ENCODE peak calls at places on chromosomes 16 and 17, in nine cellular contexts. U is A549; O is right atrium auricular region; Q is CD8-positive, alpha-beta T cell; G is neuronal stem cell; S is RWPE1; F is uterus; X is Panc1; W is caudate nucleus. V is an unnamed sample.

GRCh38 chr17:39231587-39232551 is 6.1 kb upstream of the STAC2 start:
- DNase-seq in U (peak), O (no peak), Q (peak), G (no peak), S (no peak), F (peak), X (no peak), W (peak), V (no peak)

GRCh38 chr17:48617515-48618365 is 2.6 kb upstream of the HOXB8 start:
- DNase-seq in U (no peak), O (no peak), Q (no peak), G (no peak), S (no peak), F (no peak), X (no peak), W (no peak), V (no peak)

GRCh38 chr16:4780235-4780634 is 7.9 kb downstream of the SEPTIN12 start:
- DNase-seq in U (peak), O (no peak), Q (no peak), G (no peak), S (peak), F (no peak), X (no peak), W (no peak), V (no peak)

GRCh38 chr16:85755929-85756768 is 5.3 kb upstream of the C16orf74 start:
- DNase-seq in U (no peak), O (no peak), Q (no peak), G (no peak), S (no peak), F (no peak), X (no peak), W (no peak), V (no peak)

GRCh38 chr17:2911035-2911754 is 115.0 kb downstream of the RAP1GAP2 start:
- DNase-seq in U (no peak), O (no peak), Q (no peak), G (no peak), S (no peak), F (no peak), X (no peak), W (no peak), V (no peak)

GRCh38 chr16:11138026-11138768 is 117.8 kb downstream of the SOCS1 start:
- DNase-seq in U (no peak), O (no peak), Q (no peak), G (no peak), S (peak), F (no peak), X (no peak), W (no peak), V (no peak)

GRCh38 chr17:41666336-41666680 is 22.4 kb upstream of the EIF1 start:
- DNase-seq in U (peak), O (no peak), Q (peak), G (peak), S (no peak), F (no peak), X (no peak), W (no peak), V (no peak)

GRCh38 chr17:81239714-81240555 is 817 bp downstream of the NDUFAF8 start:
- DNase-seq in U (peak), O (no peak), Q (peak), G (no peak), S (no peak), F (no peak), X (no peak), W (no peak), V (peak)

GRCh38 chr17:21239680-21240374 is 13.4 kb downstream of the NATD1 start:
- DNase-seq in U (peak), O (no peak), Q (no peak), G (no peak), S (peak), F (no peak), X (no peak), W (no peak), V (no peak)

GRCh38 chr17:2239882-2240430 is 63.6 kb downstream of the SMG6 start:
- DNase-seq in U (peak), O (peak), Q (peak), G (no peak), S (peak), F (peak), X (peak), W (no peak), V (peak)

GRCh38 chr16:46961373-46962353 is 11.8 kb downstream of the DNAJA2 start:
- DNase-seq in U (no peak), O (no peak), Q (peak), G (no peak), S (no peak), F (no peak), X (no peak), W (no peak), V (no peak)

GRCh38 chr17:33809748-33810147 is 445.3 kb upstream of the CCL2 start:
- DNase-seq in U (no peak), O (no peak), Q (no peak), G (no peak), S (no peak), F (no peak), X (no peak), W (no peak), V (no peak)

GRCh38 chr17:64281962-64282752 is 19.1 kb upstream of the TEX2 start:
- DNase-seq in U (peak), O (no peak), Q (peak), G (peak), S (peak), F (peak), X (no peak), W (no peak), V (peak)

GRCh38 chr16:2874584-2875362 is 8.2 kb upstream of the FLYWCH2 start:
- DNase-seq in U (peak), O (peak), Q (peak), G (peak), S (peak), F (peak), X (no peak), W (peak), V (no peak)

GRCh38 chr17:72416054-72416691 is 295.4 kb downstream of the SOX9 start:
- DNase-seq in U (no peak), O (no peak), Q (no peak), G (no peak), S (peak), F (no peak), X (no peak), W (no peak), V (peak)

GRCh38 chr16:56986361-56986760 is 3.0 kb upstream of the NLRC5 start:
- DNase-seq in U (no peak), O (no peak), Q (no peak), G (no peak), S (no peak), F (no peak), X (no peak), W (no peak), V (no peak)

GRCh38 chr17:14307560-14308024 is 6.7 kb downstream of the HS3ST3B1 start:
- DNase-seq in U (no peak), O (no peak), Q (no peak), G (no peak), S (peak), F (no peak), X (no peak), W (no peak), V (no peak)

GRCh38 chr17:72422505-72423285 is 301.9 kb downstream of the SOX9 start:
- DNase-seq in U (peak), O (peak), Q (no peak), G (no peak), S (peak), F (no peak), X (no peak), W (no peak), V (no peak)

GRCh38 chr16:27495191-27495590 is 54.5 kb downstream of the GTF3C1 start:
- DNase-seq in U (no peak), O (no peak), Q (no peak), G (no peak), S (no peak), F (peak), X (no peak), W (no peak), V (no peak)

GRCh38 chr17:59510611-59511010 is 54.8 kb upstream of the DHX40 start:
- DNase-seq in U (no peak), O (no peak), Q (no peak), G (no peak), S (no peak), F (no peak), X (no peak), W (no peak), V (no peak)

GRCh38 chr16:50227665-50228064 is 38.7 kb upstream of the ADCY7 start:
- DNase-seq in U (no peak), O (no peak), Q (no peak), G (no peak), S (no peak), F (no peak), X (no peak), W (no peak), V (no peak)

GRCh38 chr17:48909796-48910195 is 1.6 kb downstream of the UBE2Z start:
- DNase-seq in U (no peak), O (no peak), Q (no peak), G (no peak), S (no peak), F (no peak), X (no peak), W (no peak), V (no peak)

GRCh38 chr17:81379523-81379942 is 15.7 kb upstream of the BAHCC1 start:
- DNase-seq in U (no peak), O (no peak), Q (no peak), G (no peak), S (no peak), F (no peak), X (no peak), W (no peak), V (no peak)

GRCh38 chr17:69802045-69802740 is 272.8 kb upstream of the KCNJ16 start:
- DNase-seq in U (peak), O (no peak), Q (no peak), G (no peak), S (no peak), F (no peak), X (no peak), W (no peak), V (no peak)

GRCh38 chr16:68800257-68800875 is 43.0 kb upstream of the TANGO6 start:
- DNase-seq in U (peak), O (no peak), Q (no peak), G (peak), S (peak), F (peak), X (peak), W (peak), V (no peak)

GRCh38 chr16:17676171-17676570 is 205.4 kb upstream of the XYLT1 start:
- DNase-seq in U (no peak), O (no peak), Q (no peak), G (no peak), S (no peak), F (no peak), X (no peak), W (no peak), V (no peak)

GRCh38 chr17:48238933-48239602 is 131.5 kb downstream of the SNX11 start:
- DNase-seq in U (no peak), O (no peak), Q (no peak), G (no peak), S (no peak), F (no peak), X (no peak), W (no peak), V (no peak)

GRCh38 chr17:7745748-7746470 is 28.4 kb downstream of the DNAH2 start:
- DNase-seq in U (peak), O (peak), Q (no peak), G (no peak), S (peak), F (no peak), X (no peak), W (no peak), V (no peak)

GRCh38 chr17:78357687-78358537 is 2.0 kb downstream of the SOCS3 start:
- DNase-seq in U (peak), O (no peak), Q (no peak), G (no peak), S (no peak), F (no peak), X (no peak), W (no peak), V (no peak)

GRCh38 chr17:78357177-78357586 is 2.7 kb downstream of the SOCS3 start:
- DNase-seq in U (peak), O (no peak), Q (peak), G (no peak), S (no peak), F (peak), X (no peak), W (peak), V (no peak)

GRCh38 chr17:78359936-78360370 is at the start of gene SOCS3:
- DNase-seq in U (peak), O (peak), Q (peak), G (peak), S (peak), F (peak), X (no peak), W (peak), V (peak)

GRCh38 chr17:78359216-78359935 is 501 bp downstream of the SOCS3 start:
- DNase-seq in U (peak), O (no peak), Q (no peak), G (no peak), S (no peak), F (no peak), X (no peak), W (no peak), V (no peak)

GRCh38 chr17:78358538-78359215 is 1.2 kb downstream of the SOCS3 start:
- DNase-seq in U (peak), O (no peak), Q (peak), G (no peak), S (no peak), F (no peak), X (no peak), W (no peak), V (no peak)
- H3K27ac ChIP-seq in U (peak), O (peak), Q (peak), G (no peak), S (peak), F (peak), X (peak), W (no peak), V (no peak)

GRCh38 chr17:27559506-27559931 is 71.5 kb upstream of the LGALS9 start:
- DNase-seq in U (no peak), O (peak), Q (no peak), G (no peak), S (no peak), F (peak), X (no peak), W (no peak), V (no peak)
- H3K27ac ChIP-seq in U (peak), O (peak), Q (no peak), G (no peak), S (peak), F (peak), X (no peak), W (peak), V (no peak)

GRCh38 chr16:88306411-88306810 is 76.3 kb upstream of the ZNF469 start:
- DNase-seq in U (no peak), O (no peak), Q (no peak), G (no peak), S (no peak), F (no peak), X (no peak), W (no peak), V (no peak)
- H3K27ac ChIP-seq in U (peak), O (no peak), Q (no peak), G (no peak), S (no peak), F (peak), X (no peak), W (no peak), V (no peak)

DNA sequence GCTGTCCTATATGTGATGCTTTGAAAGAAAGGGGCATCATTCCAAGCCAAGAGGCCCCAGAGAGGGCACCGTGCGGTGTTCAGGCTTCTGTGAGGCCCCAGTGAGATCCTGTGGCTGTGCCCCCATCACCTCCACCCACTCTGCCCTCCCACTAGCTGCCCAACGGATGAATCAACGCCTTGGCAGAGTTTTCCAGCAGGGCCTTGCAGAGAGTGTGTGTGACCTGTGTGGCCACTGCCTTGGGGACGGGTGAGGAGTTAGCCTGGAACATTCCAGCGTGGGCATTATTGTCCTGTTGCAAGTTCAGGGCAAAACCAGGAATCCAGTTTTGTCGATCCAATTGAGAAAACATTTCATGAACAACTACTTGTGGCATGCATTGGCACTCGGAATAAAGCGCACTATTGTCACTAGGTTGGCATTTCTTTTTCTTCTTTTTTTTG is 53.7 kb downstream of the SF3B3 start:
- DNase-seq in U (no peak), O (no peak), Q (no peak), G (no peak), S (peak), F (no peak), X (no peak), W (no peak), V (no peak)
- H3K27ac ChIP-seq in U (no peak), O (no peak), Q (no peak), G (no peak), S (peak), F (no peak), X (peak), W (no peak), V (peak)

V was measured in epithelial cell of prostate.